ENCODE peak calls at places on chromosomes 6 and 20, in six cellular contexts. B is WTC11, E is HCT116, F is H1, Y is HepG2, U is GM12878. T is an unnamed sample.

GRCh38 chr20:46132705-46133120 is 14.6 kb downstream of the CD40 start:
- DNase-seq in E (peak; percentile 21), U (no peak), B (peak; percentile 86), Y (peak; percentile 53), F (peak; percentile 93), T (peak; percentile 87)

GRCh38 chr6:168871535-168872106 is 382.0 kb downstream of the THBS2 start:
- DNase-seq in E (no peak), F (no peak), B (no peak), Y (no peak), U (no peak), T (no peak)

GRCh38 chr6:119384444-119384843 is 34.9 kb upstream of the MAN1A1 start:
- DNase-seq in E (no peak), F (no peak), B (no peak), Y (no peak), U (no peak), T (no peak)

GRCh38 chr6:112640895-112641294 is 293.8 kb downstream of the RFPL4B start:
- DNase-seq in F (no peak), E (no peak), U (no peak), Y (no peak), B (no peak), T (no peak)

GRCh38 chr6:90397929-90398674 is 101.5 kb upstream of the BACH2 start:
- DNase-seq in Y (no peak), U (no peak), F (no peak), E (no peak), B (no peak), T (no peak)

GRCh38 chr6:170142559-170142958 is 148.3 kb downstream of the DLL1 start:
- DNase-seq in U (no peak), Y (no peak), F (no peak), B (no peak), E (no peak), T (no peak)

GRCh38 chr20:45052698-45053440 is 48.1 kb downstream of the KCNS1 start:
- DNase-seq in F (no peak), B (no peak), E (no peak), Y (no peak), U (peak; percentile 55), T (no peak)

GRCh38 chr6:161153725-161154124 is 120.1 kb downstream of the AGPAT4 start:
- DNase-seq in F (no peak), Y (no peak), U (no peak), B (no peak), E (no peak), T (no peak)

GRCh38 chr6:86609549-86610388 is 327.6 kb upstream of the HTR1E start:
- DNase-seq in E (no peak), F (no peak), U (no peak), B (no peak), Y (no peak), T (no peak)

GRCh38 chr20:18416478-18416877 is 50.4 kb downstream of the DZANK1 start:
- DNase-seq in U (no peak), Y (peak; percentile 32), F (no peak), E (no peak), B (no peak), T (no peak)

GRCh38 chr6:223763-224162 is 68.5 kb upstream of the DUSP22 start:
- DNase-seq in B (no peak), U (no peak), Y (no peak), E (no peak), F (no peak), T (no peak)

GRCh38 chr20:48952656-48953055 is 31.1 kb downstream of the ARFGEF2 start:
- DNase-seq in B (no peak), Y (no peak), E (no peak), U (no peak), F (no peak), T (no peak)

GRCh38 chr6:167409078-167409477 is 84.2 kb downstream of the TTLL2 start:
- DNase-seq in E (no peak), F (no peak), U (no peak), Y (no peak), B (no peak), T (no peak)

GRCh38 chr6:167245586-167245985 is 45.5 kb upstream of the UNC93A start:
- DNase-seq in B (no peak), F (no peak), E (no peak), U (no peak), Y (no peak), T (no peak)

GRCh38 chr6:722608-723007 is 29.7 kb upstream of the EXOC2 start:
- DNase-seq in F (no peak), U (no peak), Y (no peak), B (no peak), E (no peak), T (no peak)

GRCh38 chr20:60104980-60105379 is 146.8 kb downstream of the CDH26 start:
- DNase-seq in B (peak; percentile 47), E (no peak), Y (no peak), U (no peak), F (peak; percentile 59), T (no peak)

GRCh38 chr6:130617658-130618057 is 209.5 kb upstream of the SMLR1 start:
- DNase-seq in F (no peak), U (no peak), E (no peak), Y (no peak), B (no peak), T (no peak)

GRCh38 chr20:57688864-57689263 is 21.0 kb downstream of the PMEPA1 start:
- DNase-seq in B (no peak), F (no peak), Y (no peak), U (no peak), E (no peak), T (no peak)

GRCh38 chr20:51473256-51473655 is 69.3 kb downstream of the NFATC2 start:
- DNase-seq in F (no peak), B (no peak), Y (no peak), U (no peak), E (no peak), T (no peak)

GRCh38 chr6:161151660-161152526 is 122.0 kb downstream of the AGPAT4 start:
- DNase-seq in B (no peak), U (no peak), E (no peak), Y (no peak), F (no peak), T (no peak)

GRCh38 chr6:127243501-127243900 is 23.2 kb upstream of the RNF146 start:
- DNase-seq in Y (no peak), F (no peak), B (no peak), U (no peak), E (no peak), T (no peak)

GRCh38 chr6:127249619-127250018 is 17.0 kb upstream of the RNF146 start:
- DNase-seq in B (no peak), U (no peak), F (no peak), Y (no peak), E (no peak), T (no peak)

GRCh38 chr6:127247114-127248096 is 19.3 kb upstream of the RNF146 start:
- DNase-seq in E (no peak), F (no peak), B (no peak), Y (no peak), U (no peak), T (no peak)
- TF ChIP-seq ATF3 in E (no peak), F (no peak), B (no peak), Y (no peak), U (no peak), T (no peak)

DNA sequence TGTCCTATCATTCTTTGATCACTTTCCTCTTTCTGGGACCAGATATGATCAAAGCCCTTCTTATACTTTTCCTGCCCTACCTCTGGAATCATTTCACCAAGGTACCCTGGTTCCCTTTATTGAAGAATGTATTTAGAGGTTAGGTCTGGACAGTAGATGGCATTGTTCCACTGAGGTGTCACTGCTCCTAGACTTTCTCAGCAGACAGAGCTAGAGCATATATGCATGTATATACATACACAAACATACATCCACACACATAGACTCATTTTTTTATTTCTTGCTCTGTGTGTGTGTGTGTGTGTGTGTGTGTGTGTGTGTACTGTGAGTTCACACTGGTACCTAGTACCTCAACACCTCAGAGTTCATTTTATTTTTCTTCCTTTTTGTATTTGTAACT is 40.9 kb downstream of the PTPRA start:
- DNase-seq in B (no peak), E (no peak), Y (peak; percentile 71), F (no peak), U (no peak), T (no peak)
- TF ChIP-seq ATF3 in B (no peak), E (no peak), Y (no peak), F (no peak), U (no peak), T (no peak)

DNA sequence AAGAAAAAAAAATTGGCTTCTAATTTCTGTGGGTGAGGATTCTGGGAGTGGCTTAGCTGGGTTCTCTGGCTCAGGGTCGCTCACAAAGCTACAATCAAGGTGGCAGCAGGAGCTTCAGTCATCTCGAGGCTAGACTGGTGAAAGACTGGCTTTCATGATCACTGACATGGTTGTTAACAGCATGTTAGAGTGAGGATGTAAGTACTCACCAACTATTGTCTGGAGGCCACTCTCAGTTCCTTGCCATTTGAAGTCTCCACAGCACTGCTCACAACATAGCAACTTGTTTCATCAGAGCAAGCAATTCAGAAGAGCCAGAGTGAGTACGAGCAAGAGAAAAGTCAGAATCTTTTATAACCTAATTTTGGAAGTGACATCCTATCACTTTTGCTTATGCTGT is 145.7 kb upstream of the PRSS16 start:
- DNase-seq in U (no peak), Y (no peak), E (no peak), B (no peak), F (no peak), T (no peak)
- TF ChIP-seq ATF3 in U (no peak), Y (no peak), E (no peak), B (no peak), F (no peak), T (no peak)

GRCh38 chr20:14960837-14961236 is 623.4 kb upstream of the FLRT3 start:
- DNase-seq in E (no peak), B (no peak), U (no peak), Y (no peak), F (no peak), T (no peak)

GRCh38 chr20:14957416-14957815 is 620.0 kb upstream of the FLRT3 start:
- DNase-seq in E (no peak), B (no peak), Y (no peak), U (no peak), F (no peak), T (no peak)

GRCh38 chr20:14959506-14960493 is 622.4 kb upstream of the FLRT3 start:
- DNase-seq in Y (peak; percentile 24), E (no peak), B (no peak), F (no peak), U (no peak), T (no peak)

GRCh38 chr20:14956538-14956937 is 619.1 kb upstream of the FLRT3 start:
- DNase-seq in B (no peak), U (no peak), Y (no peak), E (no peak), F (no peak), T (no peak)

GRCh38 chr20:14958626-14959025 is 621.2 kb upstream of the FLRT3 start:
- DNase-seq in U (no peak), Y (no peak), E (no peak), B (no peak), F (no peak), T (no peak)
- TF ChIP-seq ATF3 in U (no peak), Y (no peak), E (no peak), B (no peak), F (no peak), T (no peak)

T was measured in K562.